ENCODE peak calls at places on chromosomes 6 and 20, in seven cellular contexts. P is left ventricle myocardium inferior; R is esophagus squamous epithelium; Q is cardiac muscle cell; Y is fibroblast of lung; S is naive thymus-derived CD4-positive, alpha-beta T cell; W is GM23248. X is an unnamed sample.

GRCh38 chr6:107075951-107076381 is 39.3 kb downstream of the BEND3 start:
- DNase-seq in P (no peak), R (no peak), Q (peak; percentile 66), Y (peak; percentile 46), S (no peak), W (peak; percentile 77), X (peak; percentile 66)

GRCh38 chr20:4245542-4245941 is 230.2 kb upstream of the RNF24 start:
- DNase-seq in P (no peak), R (no peak), Q (no peak), Y (no peak), S (no peak), W (no peak), X (no peak)

GRCh38 chr20:47019106-47019824 is 124.6 kb downstream of the EYA2 start:
- DNase-seq in P (no peak), R (no peak), Q (peak; percentile 67), Y (peak; percentile 47), S (no peak), W (peak; percentile 49), X (no peak)

GRCh38 chr6:154931741-154932424 is 63.2 kb upstream of the TIAM2 start:
- DNase-seq in P (no peak), R (no peak), Q (peak; percentile 33), Y (peak; percentile 53), S (no peak), W (peak; percentile 75), X (no peak)

GRCh38 chr6:43724914-43725642 is 37.5 kb upstream of the MRPS18A start:
- DNase-seq in P (peak; percentile 70), R (peak; percentile 48), Q (peak; percentile 99), Y (peak; percentile 92), S (peak; percentile 75), W (peak; percentile 86), X (peak; percentile 75)

GRCh38 chr6:43172127-43173007 is 1.3 kb downstream of the SRF start:
- DNase-seq in P (peak; percentile 51), R (no peak), Q (peak; percentile 50), Y (peak; percentile 36), S (peak; percentile 29), W (peak; percentile 67), X (peak; percentile 31)

GRCh38 chr6:431504-431903 is 40.0 kb downstream of the IRF4 start:
- DNase-seq in P (no peak), R (no peak), Q (no peak), Y (no peak), S (no peak), W (no peak), X (no peak)

GRCh38 chr6:147212618-147213017 is 8.4 kb downstream of the STXBP5 start:
- DNase-seq in P (no peak), R (no peak), Q (no peak), Y (no peak), S (no peak), W (no peak), X (no peak)

GRCh38 chr20:56440346-56441007 is 27.9 kb upstream of the RTF2 start:
- DNase-seq in P (no peak), R (no peak), Q (no peak), Y (peak; percentile 40), S (peak; percentile 61), W (no peak), X (no peak)

GRCh38 chr20:21391495-21392298 is 5.6 kb downstream of the NKX2-4 start:
- DNase-seq in P (no peak), R (no peak), Q (no peak), Y (no peak), S (no peak), W (no peak), X (no peak)

GRCh38 chr6:144330588-144330987 is 45.5 kb downstream of the UTRN start:
- DNase-seq in P (no peak), R (no peak), Q (no peak), Y (no peak), S (no peak), W (no peak), X (no peak)

GRCh38 chr20:62198931-62199330 is 16.1 kb downstream of the MTG2 start:
- DNase-seq in P (no peak), R (no peak), Q (no peak), Y (no peak), S (no peak), W (no peak), X (no peak)

GRCh38 chr6:136984578-136984977 is 60.2 kb downstream of the IL20RA start:
- DNase-seq in P (no peak), R (no peak), Q (no peak), Y (no peak), S (no peak), W (no peak), X (no peak)
- H3K4me3 ChIP-seq in P (no peak overlapping the region), R (no peak overlapping the region), Q (no peak overlapping the region), Y (no peak overlapping the region), S (no peak overlapping the region), W (no peak overlapping the region), X (no peak overlapping the region)

GRCh38 chr6:50716887-50717509 is 3.7 kb downstream of the TFAP2D start:
- DNase-seq in P (no peak), R (no peak), Q (peak; percentile 19), Y (no peak), S (no peak), W (no peak), X (peak; percentile 17)

GRCh38 chr6:50718058-50718457 is 4.7 kb downstream of the TFAP2D start:
- DNase-seq in P (no peak), R (no peak), Q (no peak), Y (no peak), S (no peak), W (no peak), X (no peak)

GRCh38 chr6:50720623-50721022 is 7.3 kb downstream of the TFAP2D start:
- DNase-seq in P (no peak), R (no peak), Q (peak; percentile 4), Y (no peak), S (no peak), W (peak; percentile 37), X (peak; percentile 31)

GRCh38 chr6:50721978-50722377 is 8.7 kb downstream of the TFAP2D start:
- DNase-seq in P (no peak), R (no peak), Q (no peak), Y (no peak), S (no peak), W (no peak), X (no peak)

DNA sequence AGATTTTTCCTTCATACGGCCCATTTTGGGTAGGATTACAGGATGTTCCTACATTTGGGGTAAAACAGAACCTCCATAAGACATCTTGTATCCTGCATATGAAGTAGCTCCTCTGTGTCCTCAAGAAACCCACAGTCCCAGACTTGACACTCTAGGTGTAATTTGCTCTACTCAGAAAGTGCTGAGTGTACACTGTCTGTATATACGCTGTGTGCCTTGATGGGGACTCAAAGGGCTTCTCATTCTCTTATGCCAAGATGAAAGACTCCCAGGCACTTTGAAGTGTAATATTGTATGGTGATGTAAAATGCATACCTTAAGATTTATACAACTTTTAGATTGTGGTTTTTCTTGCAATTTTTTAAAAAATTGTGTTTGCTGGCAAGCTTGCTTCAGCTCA is 5.2 kb downstream of the TFAP2D start:
- DNase-seq in P (no peak), R (no peak), Q (no peak), Y (no peak), S (no peak), W (no peak), X (no peak)
- H3K27me3 ChIP-seq in P (peaks cover 93% of the 10 kb centered on the region), R (peaks cover 21% of the 10 kb centered on the region), Q (peaks cover 100% of the 10 kb centered on the region), Y (no peaks in the 10 kb centered on the region), S (no peaks in the 10 kb centered on the region), W (peaks cover 23% of the 10 kb centered on the region), X (peaks cover 9% of the 10 kb centered on the region)

GRCh38 chr6:22651731-22652130 is 82.4 kb downstream of the HDGFL1 start:
- DNase-seq in P (no peak), R (no peak), Q (no peak), Y (no peak), S (no peak), W (no peak), X (no peak)
- H3K9me3 ChIP-seq in P (no peaks in the 10 kb centered on the region), R (no peaks in the 10 kb centered on the region), Q (no peaks in the 10 kb centered on the region), Y (no peaks in the 10 kb centered on the region), S (no peaks in the 10 kb centered on the region), W (no peaks in the 10 kb centered on the region), X (no peaks in the 10 kb centered on the region)

GRCh38 chr20:1325173-1326030 is 3.5 kb downstream of the SDCBP2 start:
- DNase-seq in P (peak; percentile 99), R (peak; percentile 77), Q (peak; percentile 98), Y (peak; percentile 94), S (peak; percentile 98), W (peak; percentile 98), X (peak; percentile 90)

GRCh38 chr20:1324598-1325172 is 4.3 kb downstream of the SDCBP2 start:
- DNase-seq in P (no peak), R (no peak), Q (peak; percentile 69), Y (peak; percentile 81), S (no peak), W (peak; percentile 92), X (peak; percentile 62)

GRCh38 chr20:1323256-1323655 is 5.7 kb downstream of the SDCBP2 start:
- DNase-seq in P (no peak), R (no peak), Q (peak; percentile 29), Y (no peak), S (no peak), W (peak; percentile 74), X (no peak)

GRCh38 chr20:1322511-1323245 is 6.3 kb downstream of the SDCBP2 start:
- DNase-seq in P (no peak), R (no peak), Q (peak; percentile 96), Y (peak; percentile 96), S (no peak), W (peak; percentile 98), X (peak; percentile 85)

DNA sequence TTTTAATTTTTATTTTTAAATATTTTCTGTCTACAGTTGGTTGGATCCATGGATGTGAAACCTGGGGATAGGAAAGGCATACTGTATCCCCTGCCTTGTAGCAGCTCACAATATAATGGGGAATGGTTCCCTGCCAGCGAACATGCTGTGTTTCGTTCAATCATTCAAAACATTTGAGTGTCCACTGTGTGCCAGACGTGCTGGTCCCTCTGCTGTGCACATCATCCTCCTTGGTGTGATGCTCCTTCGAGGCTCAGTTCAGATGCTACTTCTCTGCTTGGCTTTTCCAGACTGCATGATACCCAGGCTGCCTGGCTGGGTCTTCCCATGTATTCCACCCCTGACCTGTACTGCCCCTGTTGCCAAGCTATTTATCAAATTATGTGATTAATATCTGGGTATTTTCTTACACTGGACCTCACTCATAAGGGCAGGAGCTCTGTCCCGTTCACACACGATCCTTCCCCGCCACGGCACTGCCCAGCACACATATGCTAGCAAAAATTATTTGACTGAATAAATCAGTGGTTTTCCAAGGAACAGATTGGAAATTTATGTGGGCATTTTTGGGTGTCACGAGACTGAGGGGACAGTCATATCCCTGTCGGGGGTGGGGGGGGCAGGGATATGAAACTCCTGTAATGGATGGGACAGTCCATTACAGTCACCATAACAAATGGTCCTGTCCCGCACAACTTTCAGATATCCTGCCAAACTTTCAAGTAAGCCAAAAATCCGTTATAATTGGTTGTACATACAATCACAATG is 4.9 kb downstream of the SDCBP2 start:
- DNase-seq in P (no peak), R (no peak), Q (no peak), Y (no peak), S (no peak), W (no peak), X (no peak)
- H3K4me3 ChIP-seq in P (peak overlapping the region; percentile 87), R (no peak overlapping the region), Q (no peak overlapping the region), Y (no peak overlapping the region), S (no peak overlapping the region), W (peak overlapping the region; percentile 95), X (no peak overlapping the region)

GRCh38 chr20:667351-668034 is 8.1 kb downstream of the SCRT2 start:
- DNase-seq in P (peak; percentile 64), R (no peak), Q (peak; percentile 46), Y (peak; percentile 18), S (no peak), W (peak; percentile 59), X (peak; percentile 15)
- H3K27me3 ChIP-seq in P (peaks cover 65% of the 10 kb centered on the region), R (peaks cover 19% of the 10 kb centered on the region), Q (peaks cover 4% of the 10 kb centered on the region), Y (peaks cover 62% of the 10 kb centered on the region), S (no peaks in the 10 kb centered on the region), W (peaks cover 33% of the 10 kb centered on the region), X (peaks cover 8% of the 10 kb centered on the region)